ENCODE peak calls at places on chromosomes 6 and 20, in six cellular contexts. M is SK-N-MC, N is dorsolateral prefrontal cortex, V is RWPE1, P is stomach, X is WERI-Rb-1. Y is an unnamed sample.

GRCh38 chr20:5900908-5901307 is 49.4 kb downstream of the TRMT6 start:
- DNase-seq in M (no peak), N (no peak), V (no peak), P (no peak), X (no peak), Y (no peak)

GRCh38 chr6:78062993-78063392 is 410.2 kb downstream of the MEI4 start:
- DNase-seq in M (no peak), N (no peak), V (no peak), P (no peak), X (no peak), Y (no peak)

GRCh38 chr6:136791296-136792065 is 796 bp downstream of the MAP3K5 start:
- DNase-seq in M (no peak), N (peak), V (no peak), P (peak), X (peak), Y (no peak)

GRCh38 chr6:142331075-142331551 is 29.3 kb downstream of the ADGRG6 start:
- DNase-seq in M (no peak), N (no peak), V (no peak), P (no peak), X (no peak), Y (no peak)

GRCh38 chr6:15036690-15037245 is 209.1 kb upstream of the JARID2 start:
- DNase-seq in M (no peak), N (peak), V (no peak), P (peak), X (peak), Y (no peak)

GRCh38 chr20:46316984-46317684 is 8.8 kb upstream of the CDH22 start:
- DNase-seq in M (no peak), N (no peak), V (no peak), P (no peak), X (no peak), Y (no peak)

GRCh38 chr6:97440590-97441176 is 157.7 kb upstream of the MMS22L start:
- DNase-seq in M (no peak), N (peak), V (no peak), P (no peak), X (peak), Y (no peak)

GRCh38 chr6:132715204-132715603 is 1.3 kb upstream of the VNN1 start:
- DNase-seq in M (no peak), N (peak), V (peak), P (peak), X (peak), Y (peak)

GRCh38 chr6:25685896-25686295 is 33.9 kb downstream of the SCGN start:
- DNase-seq in M (no peak), N (no peak), V (no peak), P (no peak), X (no peak), Y (no peak)

GRCh38 chr20:35146299-35146921 is 726 bp downstream of the EDEM2 start:
- DNase-seq in M (no peak), N (no peak), V (peak), P (no peak), X (peak), Y (no peak)

GRCh38 chr6:157655139-157655538 is 167.9 kb upstream of the SNX9 start:
- DNase-seq in M (no peak), N (no peak), V (no peak), P (no peak), X (no peak), Y (no peak)

GRCh38 chr6:38696345-38696744 is 6.6 kb downstream of the GLO1 start:
- DNase-seq in M (no peak), N (no peak), V (no peak), P (no peak), X (peak), Y (no peak)

GRCh38 chr6:15945593-15946159 is 183.2 kb upstream of the MYLIP start:
- DNase-seq in M (no peak), N (no peak), V (peak), P (no peak), X (peak), Y (no peak)

GRCh38 chr6:2770171-2770570 is 5.0 kb downstream of the WRNIP1 start:
- DNase-seq in M (no peak), N (no peak), V (no peak), P (no peak), X (no peak), Y (no peak)

GRCh38 chr6:132912273-132912672 is 97.9 kb downstream of the RPS12 start:
- DNase-seq in M (no peak), N (no peak), V (no peak), P (no peak), X (no peak), Y (no peak)

GRCh38 chr6:132675002-132675401 is 16.0 kb upstream of the TAAR1 start:
- DNase-seq in M (no peak), N (no peak), V (no peak), P (no peak), X (no peak), Y (no peak)

DNA sequence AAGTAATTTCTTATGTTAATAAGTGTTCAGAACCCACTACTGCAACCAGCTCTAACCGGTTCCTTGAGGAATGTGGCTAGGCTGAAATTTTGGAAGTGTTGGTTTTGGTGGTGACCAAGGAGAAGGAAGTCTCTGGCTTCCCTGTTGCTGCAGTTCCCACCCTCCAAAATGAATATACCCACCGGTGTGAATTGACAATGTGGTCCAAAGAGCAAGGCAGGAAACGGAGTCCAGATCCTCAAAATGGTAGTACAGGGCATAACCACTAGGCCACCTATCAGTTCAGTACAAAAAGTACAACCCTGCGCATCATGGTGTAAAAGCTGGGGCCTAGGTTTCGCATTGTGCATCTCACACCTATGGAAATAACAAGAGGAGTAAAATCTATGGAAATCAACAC is 2.8 kb downstream of the ADNP start:
- DNase-seq in M (no peak), N (no peak), V (no peak), P (no peak), X (no peak), Y (no peak)
- H3K27ac ChIP-seq in M (peak), N (no peak), V (no peak), P (no peak), X (no peak), Y (peak)

GRCh38 chr20:1332749-1333300 is 3.9 kb upstream of the SDCBP2 start:
- DNase-seq in M (no peak), N (no peak), V (no peak), P (no peak), X (no peak), Y (no peak)

GRCh38 chr20:1330075-1330830 is 1.3 kb upstream of the SDCBP2 start:
- DNase-seq in M (no peak), N (no peak), V (peak), P (peak), X (no peak), Y (peak)

GRCh38 chr20:1333462-1334369 is 4.8 kb upstream of the SDCBP2 start:
- DNase-seq in M (no peak), N (no peak), V (no peak), P (no peak), X (no peak), Y (no peak)

GRCh38 chr20:1331101-1331500 is 2.2 kb upstream of the SDCBP2 start:
- DNase-seq in M (no peak), N (no peak), V (no peak), P (no peak), X (no peak), Y (no peak)

GRCh38 chr20:1331801-1332453 is 3.0 kb upstream of the SDCBP2 start:
- DNase-seq in M (no peak), N (no peak), V (no peak), P (no peak), X (no peak), Y (no peak)
- H3K27ac ChIP-seq in M (no peak), N (peak), V (peak), P (no peak), X (no peak), Y (peak)

GRCh38 chr6:105765239-105765638 is 320.9 kb upstream of the PRDM1 start:
- DNase-seq in M (no peak), N (no peak), V (no peak), P (no peak), X (no peak), Y (no peak)
- H3K27ac ChIP-seq in M (no peak), N (no peak), V (no peak), P (no peak), X (no peak), Y (no peak)

GRCh38 chr6:35731414-35731735 is 5.5 kb upstream of the ARMC12 start:
- DNase-seq in M (no peak), N (peak), V (peak), P (peak), X (peak), Y (no peak)

GRCh38 chr6:35731736-35732532 is 4.9 kb upstream of the ARMC12 start:
- DNase-seq in M (no peak), N (peak), V (peak), P (peak), X (peak), Y (no peak)

GRCh38 chr6:35730745-35731413 is 6.0 kb upstream of the ARMC12 start:
- DNase-seq in M (no peak), N (no peak), V (no peak), P (no peak), X (no peak), Y (no peak)

GRCh38 chr6:35735452-35735851 is 1.4 kb upstream of the ARMC12 start:
- DNase-seq in M (no peak), N (peak), V (no peak), P (peak), X (no peak), Y (no peak)

GRCh38 chr6:35733633-35734032 is 3.2 kb upstream of the ARMC12 start:
- DNase-seq in M (no peak), N (no peak), V (no peak), P (peak), X (no peak), Y (no peak)
- H3K27ac ChIP-seq in M (no peak), N (peak), V (peak), P (peak), X (no peak), Y (peak)

Y was measured in epithelial cell of prostate.